ENCODE peak calls at places on chromosomes 5 and 9, in six cellular contexts. K, O, V, C, B and Z are unnamed samples.

GRCh38 chr9:98774746-98775145 is 21.6 kb downstream of the ANKS6 start:
- ATAC-seq in K (no peak), O (peak), V (peak), C (peak), B (no peak), Z (no peak)

GRCh38 chr9:27395484-27395921 is 98.6 kb upstream of the EQTN start:
- ATAC-seq in K (no peak), O (peak), V (no peak), C (peak), B (no peak), Z (no peak)

GRCh38 chr9:36976371-36977030 is 57.6 kb downstream of the PAX5 start:
- ATAC-seq in K (no peak), O (no peak), V (no peak), C (no peak), B (no peak), Z (no peak)

GRCh38 chr9:134434896-134435506 is 108.7 kb downstream of the RXRA start:
- ATAC-seq in K (peak), O (peak), V (no peak), C (no peak), B (peak), Z (peak)

GRCh38 chr9:128396970-128397613 is 23.6 kb upstream of the CERCAM start:
- ATAC-seq in K (peak), O (peak), V (no peak), C (peak), B (peak), Z (peak)

GRCh38 chr9:87708989-87709706 is 16.8 kb upstream of the CTSL start:
- ATAC-seq in K (no peak), O (no peak), V (peak), C (no peak), B (no peak), Z (no peak)

GRCh38 chr5:491119-491855 is 33.0 kb downstream of the SLC9A3 start:
- ATAC-seq in K (no peak), O (peak), V (no peak), C (no peak), B (no peak), Z (no peak)

GRCh38 chr5:176687881-176688280 is 40.6 kb downstream of the TSPAN17 start:
- ATAC-seq in K (peak), O (peak), V (no peak), C (no peak), B (no peak), Z (no peak)

GRCh38 chr9:105656131-105656921 is 5.9 kb upstream of the TAL2 start:
- ATAC-seq in K (peak), O (peak), V (peak), C (peak), B (no peak), Z (no peak)

GRCh38 chr5:54229041-54229780 is 81.2 kb downstream of the ARL15 start:
- ATAC-seq in K (peak), O (peak), V (peak), C (peak), B (peak), Z (peak)

GRCh38 chr9:135849186-135849585 is 58.2 kb downstream of the CAMSAP1 start:
- ATAC-seq in K (no peak), O (no peak), V (no peak), C (no peak), B (no peak), Z (no peak)

GRCh38 chr5:61461412-61461811 is 129.4 kb downstream of the ZSWIM6 start:
- ATAC-seq in K (no peak), O (peak), V (no peak), C (no peak), B (no peak), Z (no peak)

GRCh38 chr5:142924135-142924883 is 154.1 kb downstream of the ARHGAP26 start:
- ATAC-seq in K (no peak), O (peak), V (peak), C (peak), B (no peak), Z (no peak)

GRCh38 chr5:150067405-150067960 is 18.9 kb downstream of the CSF1R start:
- ATAC-seq in K (no peak), O (no peak), V (peak), C (no peak), B (no peak), Z (no peak)

GRCh38 chr9:68947015-68947414 is 66.9 kb downstream of the PRKACG start:
- ATAC-seq in K (no peak), O (no peak), V (no peak), C (no peak), B (no peak), Z (no peak)

GRCh38 chr5:79581535-79581934 is 30.7 kb upstream of the TENT2 start:
- ATAC-seq in K (peak), O (no peak), V (no peak), C (peak), B (no peak), Z (no peak)

GRCh38 chr5:6719896-6720560 is 6.8 kb downstream of the TENT4A start:
- ATAC-seq in K (no peak), O (no peak), V (no peak), C (no peak), B (no peak), Z (no peak)

GRCh38 chr9:89008346-89009048 is 17.2 kb downstream of the S1PR3 start:
- ATAC-seq in K (no peak), O (no peak), V (no peak), C (no peak), B (no peak), Z (no peak)

GRCh38 chr5:141941779-141942178 is 16.2 kb downstream of the PCDH12 start:
- ATAC-seq in K (no peak), O (no peak), V (no peak), C (no peak), B (no peak), Z (no peak)

GRCh38 chr9:129341197-129341990 is 163.3 kb upstream of the IER5L start:
- ATAC-seq in K (no peak), O (no peak), V (no peak), C (no peak), B (no peak), Z (no peak)

GRCh38 chr9:112570731-112571167 is 84.1 kb downstream of the KIAA1958 start:
- ATAC-seq in K (peak), O (no peak), V (no peak), C (no peak), B (no peak), Z (no peak)

GRCh38 chr5:179438041-179438441 is 92.8 kb upstream of the ADAMTS2 start:
- ATAC-seq in K (no peak), O (no peak), V (no peak), C (no peak), B (peak), Z (no peak)

GRCh38 chr5:134491841-134492442 is 33.5 kb upstream of the JADE2 start:
- ATAC-seq in K (peak), O (no peak), V (no peak), C (peak), B (no peak), Z (no peak)

GRCh38 chr5:37370864-37371726 is at the start of gene NUP155:
- ATAC-seq in K (peak), O (peak), V (peak), C (peak), B (peak), Z (peak)
- TF ChIP-seq EP300 in K (no peak), O (no peak), V (peak), C (peak), B (no peak), Z (no peak)

GRCh38 chr5:59193616-59194319 is 610.9 kb downstream of the RAB3C start:
- ATAC-seq in K (no peak), O (peak), V (no peak), C (no peak), B (peak), Z (peak)
- TF ChIP-seq EP300 in K (no peak), O (peak), V (no peak), C (no peak), B (no peak), Z (no peak)

GRCh38 chr5:75239681-75240080 is 3.0 kb upstream of the ANKRD31 start:
- ATAC-seq in K (no peak), O (no peak), V (no peak), C (no peak), B (no peak), Z (no peak)

GRCh38 chr5:75245023-75245422 is 8.3 kb upstream of the ANKRD31 start:
- ATAC-seq in K (no peak), O (no peak), V (no peak), C (no peak), B (no peak), Z (no peak)

GRCh38 chr5:75242067-75242466 is 5.4 kb upstream of the ANKRD31 start:
- ATAC-seq in K (no peak), O (no peak), V (no peak), C (no peak), B (no peak), Z (no peak)

GRCh38 chr5:75243510-75243909 is 6.8 kb upstream of the ANKRD31 start:
- ATAC-seq in K (no peak), O (no peak), V (no peak), C (no peak), B (no peak), Z (no peak)

GRCh38 chr5:75243100-75243499 is 6.4 kb upstream of the ANKRD31 start:
- ATAC-seq in K (no peak), O (no peak), V (no peak), C (no peak), B (no peak), Z (no peak)
- TF ChIP-seq EP300 in K (no peak), O (no peak), V (no peak), C (no peak), B (no peak), Z (no peak)

GRCh38 chr5:163401271-163401670 is 36.1 kb upstream of the CCNG1 start:
- ATAC-seq in K (no peak), O (no peak), V (no peak), C (no peak), B (no peak), Z (no peak)

GRCh38 chr5:163404364-163404763 is 33.0 kb upstream of the CCNG1 start:
- ATAC-seq in K (no peak), O (no peak), V (no peak), C (no peak), B (no peak), Z (no peak)

GRCh38 chr5:163399923-163400322 is 37.5 kb upstream of the CCNG1 start:
- ATAC-seq in K (no peak), O (no peak), V (no peak), C (no peak), B (no peak), Z (no peak)

GRCh38 chr5:163397368-163397767 is 40.0 kb upstream of the CCNG1 start:
- ATAC-seq in K (no peak), O (no peak), V (no peak), C (no peak), B (no peak), Z (no peak)

DNA sequence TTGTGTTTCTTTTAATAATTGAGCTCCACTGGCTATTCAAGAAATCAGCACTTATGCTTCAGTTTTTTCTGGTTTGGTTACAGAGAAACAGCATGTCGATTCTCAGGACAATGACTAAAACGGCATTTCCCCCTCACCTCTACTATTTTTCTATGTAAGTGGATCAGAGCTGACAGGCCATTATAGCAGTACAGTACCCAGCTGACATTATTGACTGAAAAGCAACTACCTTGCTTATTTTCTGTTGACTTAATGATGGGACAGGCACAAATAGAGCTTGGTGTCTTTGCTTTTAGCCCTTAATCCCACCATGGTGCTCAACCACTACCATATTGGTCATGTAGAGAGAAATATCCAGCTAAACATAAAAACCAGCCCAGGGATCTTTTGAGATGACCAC is 35.4 kb upstream of the CCNG1 start:
- ATAC-seq in K (no peak), O (no peak), V (no peak), C (no peak), B (no peak), Z (no peak)
- TF ChIP-seq EP300 in K (no peak), O (no peak), V (no peak), C (no peak), B (no peak), Z (no peak)

DNA sequence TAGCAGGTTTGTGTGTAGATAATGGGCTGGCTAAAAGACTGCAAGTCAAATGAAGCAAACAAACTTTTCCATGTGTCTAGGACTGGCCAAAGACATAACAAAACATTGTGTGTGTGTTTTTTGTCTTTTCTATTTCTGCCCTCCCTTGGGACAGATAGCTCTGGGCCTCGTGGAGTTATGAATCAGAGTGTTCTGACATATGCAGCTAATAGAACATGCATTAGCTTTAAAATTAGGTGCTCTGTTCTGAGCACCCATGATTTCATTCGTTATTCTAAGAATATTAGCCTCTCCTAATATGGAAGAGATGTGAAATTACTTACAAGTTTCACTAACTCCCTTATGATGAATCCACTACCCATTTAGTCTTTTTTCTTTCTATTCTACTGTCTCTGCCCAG is 367.3 kb upstream of the PAPPA start:
- ATAC-seq in K (no peak), O (no peak), V (no peak), C (no peak), B (no peak), Z (no peak)
- TF ChIP-seq EP300 in K (no peak), O (no peak), V (no peak), C (no peak), B (no peak), Z (no peak)